ENCODE peak calls at places on chromosome 6, in nine cellular contexts. P is putamen; Z is effector memory CD8-positive, alpha-beta T cell; H is NCI-H1417 treated with DMSO at 0.1 percent for 48 hours; R is HCT116; W is fibroblast of pulmonary artery; N is tibial artery; D is AG04450; M is activated T-helper 1 cell treated with Interleukin-2 at 50 U/mL for 16 hours. E is an unnamed sample.

GRCh38 chr6:63560806-63561672 is 11.2 kb upstream of the LOC128125822 start:
- DNase-seq in P (no peak), Z (no peak), H (no peak), R (no peak), W (peak; percentile 61), N (no peak), D (no peak), M (no peak), E (no peak)

GRCh38 chr6:127022297-127022696 is 96.2 kb upstream of the RSPO3 start:
- DNase-seq in P (no peak), Z (no peak), H (no peak), R (no peak), W (no peak), N (no peak), D (no peak), M (no peak), E (no peak)

GRCh38 chr6:7137335-7138106 is 29.8 kb downstream of the RREB1 start:
- DNase-seq in P (no peak), Z (peak; percentile 36), H (no peak), R (no peak), W (peak; percentile 50), N (peak; percentile 77), D (no peak), M (peak; percentile 42), E (no peak)

GRCh38 chr6:127302728-127303675 is 36.3 kb downstream of the RNF146 start:
- DNase-seq in P (peak; percentile 18), Z (peak; percentile 61), H (no peak), R (peak; percentile 16), W (peak; percentile 72), N (no peak), D (no peak), M (no peak), E (no peak)

GRCh38 chr6:13296536-13296997 is 31.8 kb downstream of the TBC1D7 start:
- DNase-seq in P (no peak), Z (no peak), H (no peak), R (no peak), W (no peak), N (no peak), D (no peak), M (no peak), E (no peak)

GRCh38 chr6:39927159-39927558 is 7.1 kb downstream of the MOCS1 start:
- DNase-seq in P (no peak), Z (no peak), H (no peak), R (peak; percentile 26), W (peak; percentile 37), N (no peak), D (no peak), M (no peak), E (no peak)

GRCh38 chr6:146856296-146856695 is 257.5 kb downstream of the ADGB start:
- DNase-seq in P (no peak), Z (no peak), H (no peak), R (no peak), W (no peak), N (no peak), D (no peak), M (no peak), E (no peak)

GRCh38 chr6:70289299-70289698 is 13.6 kb downstream of the COL9A1 start:
- DNase-seq in P (no peak), Z (no peak), H (no peak), R (no peak), W (no peak), N (no peak), D (no peak), M (no peak), E (no peak)

GRCh38 chr6:31769684-31770371 is 7.3 kb downstream of the VWA7 start:
- DNase-seq in P (no peak), Z (peak; percentile 84), H (no peak), R (peak; percentile 42), W (peak; percentile 64), N (peak; percentile 82), D (no peak), M (peak; percentile 63), E (no peak)